ENCODE peak calls at places on chromosomes 2 and 18, in seven cellular contexts. O, L, B, W, T, M and J are unnamed samples.

GRCh38 chr2:111701266-111701665 is 182.7 kb downstream of the ANAPC1 start:
- DNase-seq in O (no peak), L (no peak), B (no peak), W (no peak), T (no peak), M (no peak), J (no peak)

GRCh38 chr2:31694444-31694843 is 113.7 kb upstream of the SRD5A2 start:
- DNase-seq in O (no peak), L (peak), B (no peak), W (no peak), T (no peak), M (no peak), J (no peak)

GRCh38 chr2:10428936-10429335 is 19.2 kb downstream of the ODC1 start:
- DNase-seq in O (no peak), L (no peak), B (no peak), W (no peak), T (no peak), M (no peak), J (no peak)

GRCh38 chr2:44479127-44479887 is 117.6 kb downstream of the CAMKMT start:
- DNase-seq in O (peak), L (peak), B (peak), W (peak), T (peak), M (no peak), J (peak)

GRCh38 chr2:205566556-205567061 is 115.7 kb upstream of the NRP2 start:
- DNase-seq in O (no peak), L (peak), B (no peak), W (no peak), T (no peak), M (no peak), J (no peak)

GRCh38 chr2:198376677-198377076 is 572.3 kb downstream of the PLCL1 start:
- DNase-seq in O (no peak), L (peak), B (no peak), W (no peak), T (no peak), M (no peak), J (no peak)

GRCh38 chr18:60413944-60414547 is 41.5 kb upstream of the MC4R start:
- DNase-seq in O (no peak), L (peak), B (no peak), W (no peak), T (peak), M (peak), J (no peak)

GRCh38 chr2:120594856-120595685 is 140.6 kb upstream of the GLI2 start:
- DNase-seq in O (no peak), L (no peak), B (no peak), W (no peak), T (no peak), M (peak), J (no peak)

GRCh38 chr2:101064868-101065549 is 62.9 kb downstream of the RPL31 start:
- DNase-seq in O (peak), L (peak), B (no peak), W (no peak), T (peak), M (no peak), J (no peak)

GRCh38 chr2:194819367-194819766 is 837.7 kb upstream of the SLC39A10 start:
- DNase-seq in O (no peak), L (no peak), B (peak), W (peak), T (peak), M (no peak), J (no peak)